ENCODE peak calls at places on chromosomes 5 and 9, in nine cellular contexts. T is heart left ventricle; W is small intestine; H is pancreas; Y is CD8-positive, alpha-beta T cell; M is H9; G is tibial artery; V is astrocyte; K is neural progenitor cell. X is an unnamed sample.
A peak's percentile ranks its signal among the peaks of the same experiment; 100 is the strongest.

GRCh38 chr9:70553718-70554673 is 139.5 kb upstream of the KLF9 start:
- DNase-seq in T (no peak), W (no peak), H (no peak), Y (no peak), M (peak; percentile 58), G (no peak), V (peak; percentile 87), K (peak; percentile 39), X (no peak)

GRCh38 chr5:151219138-151219537 is 4.8 kb downstream of the CCDC69 start:
- DNase-seq in T (no peak), W (no peak), H (no peak), Y (no peak), M (no peak), G (no peak), V (no peak), K (no peak), X (peak; percentile 9)

GRCh38 chr5:78364005-78364404 is 3.6 kb downstream of the SCAMP1 start:
- DNase-seq in T (no peak), W (no peak), H (no peak), Y (no peak), M (no peak), G (no peak), V (no peak), K (no peak), X (no peak)

GRCh38 chr9:68560131-68560844 is 19.6 kb upstream of the TMEM252 start:
- DNase-seq in T (peak; percentile 54), W (peak; percentile 53), H (no peak), Y (no peak), M (peak; percentile 86), G (no peak), V (no peak), K (peak; percentile 53), X (no peak)

GRCh38 chr5:74094096-74094778 is 468.2 kb downstream of the ARHGEF28 start:
- DNase-seq in T (peak; percentile 49), W (no peak), H (no peak), Y (no peak), M (no peak), G (no peak), V (peak; percentile 37), K (no peak), X (no peak)

GRCh38 chr5:115939059-115939458 is 23.2 kb upstream of the LVRN start:
- DNase-seq in T (no peak), W (no peak), H (no peak), Y (no peak), M (no peak), G (no peak), V (no peak), K (peak; percentile 25), X (no peak)

GRCh38 chr5:8341416-8341815 is 472.5 kb downstream of the MTRR start:
- DNase-seq in T (no peak), W (no peak), H (no peak), Y (no peak), M (no peak), G (no peak), V (peak; percentile 6), K (no peak), X (no peak)

GRCh38 chr5:21067724-21068123 is 1079.7 kb upstream of the CDH18 start:
- DNase-seq in T (no peak), W (no peak), H (no peak), Y (no peak), M (no peak), G (no peak), V (no peak), K (no peak), X (no peak)

GRCh38 chr5:148840531-148840930 is 14.1 kb downstream of the ADRB2 start:
- DNase-seq in T (no peak), W (no peak), H (no peak), Y (no peak), M (no peak), G (no peak), V (no peak), K (no peak), X (no peak)

GRCh38 chr5:91281409-91281808 is 101.7 kb downstream of the ARRDC3 start:
- DNase-seq in T (no peak), W (no peak), H (no peak), Y (no peak), M (no peak), G (no peak), V (peak; percentile 92), K (no peak), X (no peak)

GRCh38 chr9:135152608-135153337 is 65.3 kb downstream of the OLFM1 start:
- DNase-seq in T (no peak), W (peak; percentile 36), H (no peak), Y (no peak), M (peak; percentile 88), G (no peak), V (no peak), K (peak; percentile 46), X (no peak)

GRCh38 chr9:137311971-137312851 is 10.1 kb upstream of the NRARP start:
- DNase-seq in T (no peak), W (no peak), H (peak; percentile 94), Y (no peak), M (no peak), G (no peak), V (no peak), K (no peak), X (peak; percentile 47)

GRCh38 chr5:58322453-58322852 is 137.4 kb downstream of the PLK2 start:
- DNase-seq in T (no peak), W (no peak), H (no peak), Y (no peak), M (no peak), G (no peak), V (peak; percentile 60), K (no peak), X (no peak)

GRCh38 chr9:75438716-75439115 is 350.4 kb downstream of the OSTF1 start:
- DNase-seq in T (no peak), W (no peak), H (no peak), Y (no peak), M (no peak), G (no peak), V (no peak), K (no peak), X (no peak)

GRCh38 chr5:168296687-168297086 is 5.2 kb downstream of the WWC1 start:
- DNase-seq in T (no peak), W (no peak), H (no peak), Y (no peak), M (no peak), G (no peak), V (no peak), K (no peak), X (no peak)

GRCh38 chr5:81208904-81209303 is 24.2 kb upstream of the CKMT2 start:
- DNase-seq in T (no peak), W (no peak), H (no peak), Y (no peak), M (no peak), G (no peak), V (no peak), K (no peak), X (no peak)

GRCh38 chr9:87088192-87088591 is 140.9 kb upstream of the GAS1 start:
- DNase-seq in T (peak; percentile 42), W (no peak), H (no peak), Y (no peak), M (no peak), G (no peak), V (no peak), K (no peak), X (no peak)

GRCh38 chr5:95754545-95754944 is 23.4 kb downstream of the RHOBTB3 start:
- DNase-seq in T (no peak), W (no peak), H (no peak), Y (no peak), M (no peak), G (no peak), V (no peak), K (no peak), X (no peak)

GRCh38 chr9:126221480-126221879 is 105.1 kb upstream of the MVB12B start:
- DNase-seq in T (no peak), W (no peak), H (no peak), Y (no peak), M (no peak), G (no peak), V (no peak), K (no peak), X (no peak)
- H3K27me3 ChIP-seq in T (peaks cover 60% of the 10 kb centered on the region), W (peaks cover 16% of the 10 kb centered on the region), H (no peaks in the 10 kb centered on the region), Y (no peaks in the 10 kb centered on the region), M (no peaks in the 10 kb centered on the region), G (no peaks in the 10 kb centered on the region), V (peaks cover 33% of the 10 kb centered on the region), K (no peaks in the 10 kb centered on the region), X (no peaks in the 10 kb centered on the region)

DNA sequence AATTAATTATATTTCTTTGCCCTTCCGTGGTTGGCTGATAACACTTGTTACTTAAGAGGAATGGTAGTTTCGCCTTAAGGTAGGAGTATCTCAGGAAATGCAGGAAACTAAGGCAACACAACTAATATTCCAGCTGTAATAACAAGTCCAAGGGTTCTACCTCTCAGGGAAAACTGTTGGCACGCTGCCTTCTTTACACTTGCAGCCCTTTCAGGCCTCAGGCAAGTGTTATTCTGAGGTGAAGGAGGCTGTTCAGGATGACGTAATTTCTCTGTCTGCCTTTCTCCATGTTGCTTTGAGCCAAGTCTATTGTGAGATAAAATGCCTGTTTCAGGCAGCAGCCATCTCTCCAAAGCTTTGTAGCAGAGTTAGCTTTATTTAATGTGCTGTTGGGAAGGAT is 38.0 kb downstream of the VCAN start:
- DNase-seq in T (peak; percentile 63), W (no peak), H (no peak), Y (no peak), M (no peak), G (no peak), V (peak; percentile 92), K (peak; percentile 9), X (no peak)
- H3K27me3 ChIP-seq in T (no peaks in the 10 kb centered on the region), W (no peaks in the 10 kb centered on the region), H (no peaks in the 10 kb centered on the region), Y (no peaks in the 10 kb centered on the region), M (no peaks in the 10 kb centered on the region), G (no peaks in the 10 kb centered on the region), V (no peaks in the 10 kb centered on the region), K (no peaks in the 10 kb centered on the region), X (no peaks in the 10 kb centered on the region)

GRCh38 chr5:44389410-44389879 is at the start of gene FGF10:
- DNase-seq in T (no peak), W (no peak), H (peak; percentile 69), Y (no peak), M (peak; percentile 84), G (peak; percentile 61), V (no peak), K (peak; percentile 88), X (peak; percentile 47)
- H3K27me3 ChIP-seq in T (peaks cover 61% of the 10 kb centered on the region), W (peaks cover 5% of the 10 kb centered on the region), H (no peaks in the 10 kb centered on the region), Y (peaks cover 10% of the 10 kb centered on the region), M (peaks cover 24% of the 10 kb centered on the region), G (no peaks in the 10 kb centered on the region), V (peaks cover 36% of the 10 kb centered on the region), K (peaks cover 67% of the 10 kb centered on the region), X (peaks cover 1% of the 10 kb centered on the region)

GRCh38 chr9:126633881-126634558 is 20.3 kb downstream of the LMX1B start:
- DNase-seq in T (no peak), W (no peak), H (no peak), Y (no peak), M (no peak), G (no peak), V (no peak), K (no peak), X (no peak)

GRCh38 chr9:126635661-126636439 is 22.1 kb downstream of the LMX1B start:
- DNase-seq in T (no peak), W (no peak), H (no peak), Y (no peak), M (peak; percentile 41), G (no peak), V (no peak), K (peak; percentile 53), X (no peak)

GRCh38 chr9:126637002-126637849 is 23.5 kb downstream of the LMX1B start:
- DNase-seq in T (no peak), W (no peak), H (no peak), Y (peak; percentile 12), M (no peak), G (no peak), V (no peak), K (no peak), X (no peak)

GRCh38 chr9:126638571-126639132 is 24.9 kb downstream of the LMX1B start:
- DNase-seq in T (no peak), W (no peak), H (no peak), Y (no peak), M (peak; percentile 89), G (no peak), V (no peak), K (peak; percentile 69), X (no peak)

GRCh38 chr9:126635061-126635460 is 21.3 kb downstream of the LMX1B start:
- DNase-seq in T (no peak), W (no peak), H (no peak), Y (no peak), M (no peak), G (no peak), V (no peak), K (no peak), X (no peak)
- H3K27me3 ChIP-seq in T (peaks cover 76% of the 10 kb centered on the region), W (peaks cover 37% of the 10 kb centered on the region), H (no peaks in the 10 kb centered on the region), Y (no peaks in the 10 kb centered on the region), M (peaks cover 37% of the 10 kb centered on the region), G (no peaks in the 10 kb centered on the region), V (peaks cover 62% of the 10 kb centered on the region), K (peaks cover 100% of the 10 kb centered on the region), X (no peaks in the 10 kb centered on the region)

X was measured in aorta.